ENCODE peak calls at places on chromosomes 4 and X, in four cellular contexts. L, F, C and O are unnamed samples.

GRCh38 chr4:172978848-172979247 is 189.8 kb upstream of the GALNT7 start:
- DNase-seq in C (no peak), L (no peak), F (no peak), O (no peak)

GRCh38 chr4:76354517-76355473 is 48.3 kb downstream of the STBD1 start:
- DNase-seq in F (no peak), C (peak; percentile 26), L (no peak), O (no peak)

GRCh38 chrX:39065051-39065871 is 264.0 kb downstream of the MID1IP1 start:
- DNase-seq in F (no peak), C (no peak), L (peak; percentile 15), O (no peak)

GRCh38 chr4:47122592-47123291 is 91.4 kb downstream of the GABRB1 start:
- DNase-seq in C (peak; percentile 85), L (peak; percentile 66), F (no peak), O (peak; percentile 79)

GRCh38 chr4:33722254-33722653 is 2522.1 kb downstream of the ARAP2 start:
- DNase-seq in C (peak; percentile 81), L (no peak), F (no peak), O (no peak)

GRCh38 chrX:17876135-17876534 is 15.0 kb upstream of the RAI2 start:
- DNase-seq in L (no peak), C (no peak), F (no peak), O (no peak)

GRCh38 chr4:42627887-42628646 is 28.8 kb downstream of the ATP8A1 start:
- DNase-seq in C (peak; percentile 4), F (peak; percentile 81), L (peak; percentile 84), O (no peak)

GRCh38 chrX:46579250-46579649 is 5.7 kb downstream of the CHST7 start:
- DNase-seq in F (no peak), C (no peak), L (no peak), O (no peak)

GRCh38 chr4:6898763-6899162 is 10.9 kb upstream of the TBC1D14 start:
- DNase-seq in L (no peak), F (no peak), C (no peak), O (no peak)

GRCh38 chrX:45903781-45904201 is 641.4 kb downstream of the ZNF674 start:
- DNase-seq in L (no peak), F (no peak), C (no peak), O (peak; percentile 5)

GRCh38 chrX:35626124-35626523 is 172.0 kb upstream of the MAGEB16 start:
- DNase-seq in F (no peak), L (no peak), C (no peak), O (no peak)

GRCh38 chr4:38837849-38838248 is 18.8 kb downstream of the TLR6 start:
- DNase-seq in L (no peak), C (peak; percentile 64), F (no peak), O (no peak)

GRCh38 chrX:152817082-152817744 is 13.3 kb downstream of the CETN2 start:
- DNase-seq in C (peak; percentile 51), L (peak; percentile 43), F (no peak), O (peak; percentile 22)

GRCh38 chr4:87029356-87029755 is 94.5 kb downstream of the AFF1 start:
- DNase-seq in C (no peak), F (no peak), L (no peak), O (no peak)

GRCh38 chr4:76546282-76547166 is 111.5 kb downstream of the SHROOM3 start:
- DNase-seq in F (no peak), C (peak; percentile 75), L (no peak), O (no peak)

GRCh38 chr4:108893474-108893873 is 130.6 kb upstream of the ETNPPL start:
- DNase-seq in F (no peak), L (no peak), C (no peak), O (no peak)

GRCh38 chrX:13341491-13342101 is 21.7 kb upstream of the ATXN3L start:
- DNase-seq in L (no peak), F (no peak), C (peak; percentile 21), O (no peak)
- TF ChIP-seq CTCF in L (no peak), F (peak; percentile 15), C (no peak), O (no peak)

DNA sequence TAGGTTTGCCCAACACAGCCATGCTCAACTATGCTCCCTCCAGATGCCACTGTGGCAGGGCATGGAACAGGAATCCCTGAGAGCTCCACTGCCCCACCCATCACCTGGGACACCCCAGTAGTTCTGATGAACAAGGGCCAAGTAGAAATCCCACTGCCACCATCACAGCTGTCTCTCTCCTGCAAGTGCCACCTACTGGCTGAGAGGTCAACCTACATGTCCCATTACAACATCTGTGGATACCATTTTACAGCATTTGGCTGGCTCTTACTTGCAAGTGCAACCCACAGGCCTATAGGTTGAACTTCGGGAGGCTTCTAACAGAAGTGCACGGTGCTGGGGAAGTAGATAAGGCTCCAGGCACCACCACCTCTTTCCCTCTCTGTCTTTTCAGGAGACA is 142.5 kb downstream of the CXXC4 start:
- DNase-seq in C (no peak), F (no peak), L (no peak), O (no peak)
- TF ChIP-seq CTCF in C (no peak), F (no peak), L (no peak), O (peak; percentile 34)

GRCh38 chr4:8886625-8887406 is 15.2 kb upstream of the HMX1 start:
- DNase-seq in L (no peak), C (no peak), F (no peak), O (no peak)
- TF ChIP-seq CTCF in L (peak; percentile 79), C (peak; percentile 33), F (no peak), O (peak; percentile 87)

DNA sequence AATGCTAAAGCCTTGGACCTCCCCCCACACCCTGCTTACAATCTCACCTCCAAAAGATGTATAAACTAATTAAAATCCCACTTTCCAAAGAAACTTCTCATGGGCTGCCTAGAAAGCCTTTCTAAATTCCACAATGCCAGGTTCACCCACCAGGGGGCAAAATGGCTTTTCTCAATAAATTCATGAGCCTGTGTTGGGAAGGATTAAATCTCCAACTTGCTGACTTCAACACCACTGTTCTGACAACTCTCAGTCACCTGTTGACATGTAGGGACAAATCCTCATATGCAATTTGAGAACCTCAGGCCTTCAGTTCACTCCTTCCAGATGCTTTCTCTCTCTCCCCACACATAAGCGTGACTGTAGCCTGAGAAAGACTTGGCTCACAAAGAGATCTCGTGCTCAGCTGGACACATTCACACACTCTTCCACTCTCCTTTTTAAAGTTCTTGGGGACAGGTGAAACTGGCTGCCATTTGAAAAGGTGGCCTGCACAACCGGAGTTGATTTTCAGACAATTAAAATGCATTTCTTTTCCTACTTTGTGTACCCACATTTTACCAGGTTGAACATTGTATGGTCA is 88.6 kb upstream of the PRPS2 start:
- DNase-seq in C (peak; percentile 7), L (peak; percentile 22), F (no peak), O (peak; percentile 40)
- TF ChIP-seq CTCF in C (peak; percentile 38), L (peak; percentile 40), F (no peak), O (peak; percentile 68)

GRCh38 chr4:11495818-11496217 is 67.1 kb upstream of the HS3ST1 start:
- DNase-seq in F (no peak), C (no peak), L (no peak), O (no peak)

GRCh38 chr4:11496313-11496956 is 67.7 kb upstream of the HS3ST1 start:
- DNase-seq in F (no peak), C (peak; percentile 29), L (no peak), O (no peak)

GRCh38 chr4:11495291-11495690 is 66.6 kb upstream of the HS3ST1 start:
- DNase-seq in C (peak; percentile 33), L (no peak), F (no peak), O (no peak)

GRCh38 chr4:11497972-11498371 is 69.3 kb upstream of the HS3ST1 start:
- DNase-seq in L (no peak), C (no peak), F (no peak), O (no peak)

GRCh38 chr4:11497212-11497806 is 68.6 kb upstream of the HS3ST1 start:
- DNase-seq in F (no peak), L (no peak), C (no peak), O (no peak)
- TF ChIP-seq CTCF in F (no peak), L (no peak), C (no peak), O (no peak)

GRCh38 chr4:150976478-150977118 is 38.5 kb downstream of the LRBA start:
- DNase-seq in L (no peak), F (no peak), C (no peak), O (no peak)
- TF ChIP-seq CTCF in L (no peak), F (no peak), C (no peak), O (peak; percentile 18)

GRCh38 chr4:125760956-125761355 is 446.2 kb downstream of the FAT4 start:
- DNase-seq in C (no peak), F (no peak), L (no peak), O (no peak)

GRCh38 chr4:125758438-125758837 is 443.7 kb downstream of the FAT4 start:
- DNase-seq in L (no peak), C (no peak), F (no peak), O (no peak)

GRCh38 chr4:125765936-125766335 is 451.2 kb downstream of the FAT4 start:
- DNase-seq in F (no peak), L (no peak), C (peak; percentile 53), O (no peak)

DNA sequence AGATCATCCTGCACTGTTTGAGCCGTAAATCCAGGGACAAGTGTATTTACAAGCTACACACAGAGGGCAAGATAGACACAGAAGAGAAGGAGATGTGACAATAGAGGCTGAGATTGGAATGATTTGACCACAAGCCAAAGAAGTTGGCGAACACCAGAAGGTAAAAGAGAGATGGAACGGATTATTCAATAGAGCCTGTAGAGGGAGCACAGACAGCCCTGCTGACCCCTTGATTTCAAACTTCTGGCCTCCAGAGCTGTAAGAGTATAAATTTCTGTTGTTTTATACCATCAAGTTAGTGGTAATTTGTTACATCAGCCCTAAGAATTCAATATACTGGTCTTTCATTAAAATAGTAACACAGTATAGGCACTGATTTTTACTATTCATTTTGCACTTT is 447.8 kb downstream of the FAT4 start:
- DNase-seq in L (no peak), C (no peak), F (no peak), O (no peak)
- TF ChIP-seq CTCF in L (no peak), C (peak; percentile 40), F (no peak), O (peak; percentile 21)

GRCh38 chr4:8110071-8110986 is 48.3 kb downstream of the ABLIM2 start:
- DNase-seq in L (peak; percentile 77), F (peak; percentile 47), C (peak; percentile 33), O (peak; percentile 66)
- TF ChIP-seq CTCF in L (peak; percentile 33), F (no peak), C (peak; percentile 4), O (peak; percentile 26)